ENCODE peak calls at places on chromosomes 5 and 9, in ten cellular contexts. One of them, this sample, is unnamed.
A peak's percentile ranks its signal among the peaks of the same experiment; 100 is the strongest.

GRCh38 chr5:122576266-122577016 is 198.4 kb upstream of the SNX2 start:
- DNase-seq in cardiac muscle cell: no peak
- DNase-seq in nephron progenitor cell: no peak
- DNase-seq in nucleus accumbens: no peak
- DNase-seq in DMS153: no peak
- DNase-seq in activated effector memory CD4-positive, alpha-beta T cell treated with anti-CD3 and anti-CD28 coated beads, Interleukin-2, amount 50 U/mL, for 16 hours: no peak
- DNase-seq in fibroblast of lung: no peak
- DNase-seq in HFF-Myc: no peak
- DNase-seq in kidney glomerular epithelial cell: no peak
- DNase-seq in ureter: no peak
- DNase-seq in this sample: no peak

GRCh38 chr9:98326402-98327248 is 71.2 kb upstream of the TBC1D2 start:
- DNase-seq in nephron progenitor cell: no peak
- DNase-seq in HFF-Myc: peak; percentile 46
- DNase-seq in activated effector memory CD4-positive, alpha-beta T cell treated with anti-CD3 and anti-CD28 coated beads, Interleukin-2, amount 50 U/mL, for 16 hours: no peak
- DNase-seq in kidney glomerular epithelial cell: no peak
- DNase-seq in fibroblast of lung: peak; percentile 86
- DNase-seq in cardiac muscle cell: no peak
- DNase-seq in ureter: no peak
- DNase-seq in DMS153: no peak
- DNase-seq in nucleus accumbens: no peak
- DNase-seq in this sample: no peak

GRCh38 chr9:18023332-18023731 is 444.5 kb downstream of the SH3GL2 start:
- DNase-seq in kidney glomerular epithelial cell: no peak
- DNase-seq in activated effector memory CD4-positive, alpha-beta T cell treated with anti-CD3 and anti-CD28 coated beads, Interleukin-2, amount 50 U/mL, for 16 hours: no peak
- DNase-seq in DMS153: no peak
- DNase-seq in fibroblast of lung: no peak
- DNase-seq in ureter: no peak
- DNase-seq in nephron progenitor cell: no peak
- DNase-seq in cardiac muscle cell: no peak
- DNase-seq in HFF-Myc: no peak
- DNase-seq in nucleus accumbens: no peak
- DNase-seq in this sample: no peak

GRCh38 chr9:33881635-33882034 is 64.7 kb downstream of the UBE2R2 start:
- DNase-seq in fibroblast of lung: no peak
- DNase-seq in HFF-Myc: no peak
- DNase-seq in nucleus accumbens: no peak
- DNase-seq in DMS153: no peak
- DNase-seq in nephron progenitor cell: no peak
- DNase-seq in cardiac muscle cell: no peak
- DNase-seq in ureter: no peak
- DNase-seq in kidney glomerular epithelial cell: peak; percentile 34
- DNase-seq in activated effector memory CD4-positive, alpha-beta T cell treated with anti-CD3 and anti-CD28 coated beads, Interleukin-2, amount 50 U/mL, for 16 hours: no peak
- DNase-seq in this sample: no peak

GRCh38 chr5:34891981-34892380 is 23.3 kb downstream of the RAD1 start:
- DNase-seq in HFF-Myc: peak; percentile 98
- DNase-seq in DMS153: no peak
- DNase-seq in activated effector memory CD4-positive, alpha-beta T cell treated with anti-CD3 and anti-CD28 coated beads, Interleukin-2, amount 50 U/mL, for 16 hours: no peak
- DNase-seq in kidney glomerular epithelial cell: no peak
- DNase-seq in nephron progenitor cell: no peak
- DNase-seq in fibroblast of lung: peak; percentile 66
- DNase-seq in cardiac muscle cell: no peak
- DNase-seq in ureter: no peak
- DNase-seq in nucleus accumbens: no peak
- DNase-seq in this sample: peak; percentile 69

GRCh38 chr9:118028225-118028624 is 324.0 kb downstream of the TLR4 start:
- DNase-seq in kidney glomerular epithelial cell: no peak
- DNase-seq in cardiac muscle cell: no peak
- DNase-seq in nephron progenitor cell: no peak
- DNase-seq in ureter: no peak
- DNase-seq in HFF-Myc: no peak
- DNase-seq in DMS153: no peak
- DNase-seq in activated effector memory CD4-positive, alpha-beta T cell treated with anti-CD3 and anti-CD28 coated beads, Interleukin-2, amount 50 U/mL, for 16 hours: no peak
- DNase-seq in nucleus accumbens: no peak
- DNase-seq in fibroblast of lung: no peak
- DNase-seq in this sample: no peak

GRCh38 chr9:137305060-137305787 is 3.2 kb upstream of the NRARP start:
- DNase-seq in nucleus accumbens: no peak
- DNase-seq in kidney glomerular epithelial cell: no peak
- DNase-seq in activated effector memory CD4-positive, alpha-beta T cell treated with anti-CD3 and anti-CD28 coated beads, Interleukin-2, amount 50 U/mL, for 16 hours: peak; percentile 84
- DNase-seq in DMS153: peak; percentile 77
- DNase-seq in nephron progenitor cell: peak; percentile 90
- DNase-seq in cardiac muscle cell: peak; percentile 59
- DNase-seq in HFF-Myc: no peak
- DNase-seq in fibroblast of lung: peak; percentile 31
- DNase-seq in ureter: peak; percentile 73
- DNase-seq in this sample: no peak

GRCh38 chr5:72523960-72524582 is 16.9 kb upstream of the ZNF366 start:
- DNase-seq in kidney glomerular epithelial cell: peak; percentile 62
- DNase-seq in HFF-Myc: peak; percentile 55
- DNase-seq in nucleus accumbens: no peak
- DNase-seq in nephron progenitor cell: no peak
- DNase-seq in cardiac muscle cell: peak; percentile 56
- DNase-seq in DMS153: no peak
- DNase-seq in fibroblast of lung: peak; percentile 92
- DNase-seq in ureter: no peak
- DNase-seq in activated effector memory CD4-positive, alpha-beta T cell treated with anti-CD3 and anti-CD28 coated beads, Interleukin-2, amount 50 U/mL, for 16 hours: no peak
- DNase-seq in this sample: no peak

GRCh38 chr9:70816316-70816715 is 305.1 kb downstream of the TRPM3 start:
- DNase-seq in nucleus accumbens: no peak
- DNase-seq in fibroblast of lung: no peak
- DNase-seq in cardiac muscle cell: no peak
- DNase-seq in activated effector memory CD4-positive, alpha-beta T cell treated with anti-CD3 and anti-CD28 coated beads, Interleukin-2, amount 50 U/mL, for 16 hours: no peak
- DNase-seq in nephron progenitor cell: no peak
- DNase-seq in ureter: no peak
- DNase-seq in DMS153: no peak
- DNase-seq in kidney glomerular epithelial cell: no peak
- DNase-seq in HFF-Myc: no peak
- DNase-seq in this sample: no peak

GRCh38 chr5:111453747-111454146 is 58.6 kb downstream of the STARD4 start:
- DNase-seq in ureter: no peak
- DNase-seq in HFF-Myc: no peak
- DNase-seq in kidney glomerular epithelial cell: peak; percentile 56
- DNase-seq in fibroblast of lung: peak; percentile 27
- DNase-seq in nucleus accumbens: no peak
- DNase-seq in cardiac muscle cell: no peak
- DNase-seq in activated effector memory CD4-positive, alpha-beta T cell treated with anti-CD3 and anti-CD28 coated beads, Interleukin-2, amount 50 U/mL, for 16 hours: no peak
- DNase-seq in DMS153: no peak
- DNase-seq in nephron progenitor cell: no peak
- DNase-seq in this sample: peak; percentile 26

GRCh38 chr9:14501366-14501765 is 187.4 kb upstream of the NFIB start:
- DNase-seq in nephron progenitor cell: no peak
- DNase-seq in HFF-Myc: no peak
- DNase-seq in DMS153: no peak
- DNase-seq in kidney glomerular epithelial cell: no peak
- DNase-seq in cardiac muscle cell: no peak
- DNase-seq in nucleus accumbens: no peak
- DNase-seq in ureter: no peak
- DNase-seq in activated effector memory CD4-positive, alpha-beta T cell treated with anti-CD3 and anti-CD28 coated beads, Interleukin-2, amount 50 U/mL, for 16 hours: no peak
- DNase-seq in fibroblast of lung: no peak
- DNase-seq in this sample: no peak

GRCh38 chr5:85017271-85017670 is 632.6 kb upstream of the EDIL3 start:
- DNase-seq in activated effector memory CD4-positive, alpha-beta T cell treated with anti-CD3 and anti-CD28 coated beads, Interleukin-2, amount 50 U/mL, for 16 hours: no peak
- DNase-seq in nucleus accumbens: no peak
- DNase-seq in DMS153: no peak
- DNase-seq in kidney glomerular epithelial cell: no peak
- DNase-seq in nephron progenitor cell: no peak
- DNase-seq in cardiac muscle cell: no peak
- DNase-seq in ureter: no peak
- DNase-seq in fibroblast of lung: peak; percentile 4
- DNase-seq in HFF-Myc: no peak
- DNase-seq in this sample: no peak

GRCh38 chr5:33420946-33421345 is 19.8 kb upstream of the TARS1 start:
- DNase-seq in ureter: no peak
- DNase-seq in kidney glomerular epithelial cell: no peak
- DNase-seq in DMS153: no peak
- DNase-seq in HFF-Myc: no peak
- DNase-seq in fibroblast of lung: no peak
- DNase-seq in activated effector memory CD4-positive, alpha-beta T cell treated with anti-CD3 and anti-CD28 coated beads, Interleukin-2, amount 50 U/mL, for 16 hours: no peak
- DNase-seq in cardiac muscle cell: no peak
- DNase-seq in nucleus accumbens: no peak
- DNase-seq in nephron progenitor cell: no peak
- DNase-seq in this sample: no peak

GRCh38 chr9:109030426-109030825 is 17.1 kb upstream of the CTNNAL1 start:
- DNase-seq in kidney glomerular epithelial cell: no peak
- DNase-seq in ureter: no peak
- DNase-seq in fibroblast of lung: no peak
- DNase-seq in nucleus accumbens: no peak
- DNase-seq in activated effector memory CD4-positive, alpha-beta T cell treated with anti-CD3 and anti-CD28 coated beads, Interleukin-2, amount 50 U/mL, for 16 hours: no peak
- DNase-seq in HFF-Myc: no peak
- DNase-seq in cardiac muscle cell: no peak
- DNase-seq in nephron progenitor cell: no peak
- DNase-seq in DMS153: no peak
- DNase-seq in this sample: no peak

GRCh38 chr5:118692811-118693342 is 295.5 kb downstream of the DTWD2 start:
- DNase-seq in fibroblast of lung: no peak
- DNase-seq in nephron progenitor cell: peak; percentile 49
- DNase-seq in kidney glomerular epithelial cell: no peak
- DNase-seq in ureter: no peak
- DNase-seq in nucleus accumbens: no peak
- DNase-seq in HFF-Myc: no peak
- DNase-seq in DMS153: no peak
- DNase-seq in activated effector memory CD4-positive, alpha-beta T cell treated with anti-CD3 and anti-CD28 coated beads, Interleukin-2, amount 50 U/mL, for 16 hours: no peak
- DNase-seq in cardiac muscle cell: peak; percentile 42
- DNase-seq in this sample: no peak

GRCh38 chr5:115267617-115268016 is 4.9 kb upstream of the PGGT1B start:
- DNase-seq in activated effector memory CD4-positive, alpha-beta T cell treated with anti-CD3 and anti-CD28 coated beads, Interleukin-2, amount 50 U/mL, for 16 hours: no peak
- DNase-seq in HFF-Myc: no peak
- DNase-seq in kidney glomerular epithelial cell: peak; percentile 53
- DNase-seq in cardiac muscle cell: no peak
- DNase-seq in fibroblast of lung: no peak
- DNase-seq in DMS153: no peak
- DNase-seq in ureter: no peak
- DNase-seq in nephron progenitor cell: no peak
- DNase-seq in nucleus accumbens: no peak
- DNase-seq in this sample: no peak

GRCh38 chr5:77972545-77973252 is 196.6 kb upstream of the TBCA start:
- DNase-seq in nucleus accumbens: peak; percentile 35
- DNase-seq in nephron progenitor cell: peak; percentile 46
- DNase-seq in DMS153: no peak
- DNase-seq in fibroblast of lung: no peak
- DNase-seq in activated effector memory CD4-positive, alpha-beta T cell treated with anti-CD3 and anti-CD28 coated beads, Interleukin-2, amount 50 U/mL, for 16 hours: no peak
- DNase-seq in kidney glomerular epithelial cell: no peak
- DNase-seq in cardiac muscle cell: peak; percentile 43
- DNase-seq in HFF-Myc: no peak
- DNase-seq in ureter: no peak
- DNase-seq in this sample: no peak

GRCh38 chr5:135458921-135459331 is 6.8 kb upstream of the TIFAB start:
- DNase-seq in cardiac muscle cell: no peak
- DNase-seq in nucleus accumbens: no peak
- DNase-seq in ureter: peak; percentile 87
- DNase-seq in HFF-Myc: no peak
- DNase-seq in fibroblast of lung: peak; percentile 67
- DNase-seq in nephron progenitor cell: no peak
- DNase-seq in DMS153: no peak
- DNase-seq in kidney glomerular epithelial cell: peak; percentile 5
- DNase-seq in activated effector memory CD4-positive, alpha-beta T cell treated with anti-CD3 and anti-CD28 coated beads, Interleukin-2, amount 50 U/mL, for 16 hours: peak; percentile 45
- DNase-seq in this sample: no peak

GRCh38 chr5:23208959-23209431 is 298.4 kb upstream of the PRDM9 start:
- DNase-seq in ureter: no peak
- DNase-seq in nucleus accumbens: no peak
- DNase-seq in kidney glomerular epithelial cell: peak; percentile 72
- DNase-seq in nephron progenitor cell: peak; percentile 23
- DNase-seq in cardiac muscle cell: peak; percentile 71
- DNase-seq in activated effector memory CD4-positive, alpha-beta T cell treated with anti-CD3 and anti-CD28 coated beads, Interleukin-2, amount 50 U/mL, for 16 hours: no peak
- DNase-seq in fibroblast of lung: peak; percentile 79
- DNase-seq in DMS153: peak; percentile 92
- DNase-seq in HFF-Myc: peak; percentile 0
- DNase-seq in this sample: no peak

GRCh38 chr5:80204808-80205614 is 50.8 kb downstream of the SERINC5 start:
- DNase-seq in DMS153: no peak
- DNase-seq in ureter: no peak
- DNase-seq in nucleus accumbens: peak; percentile 52
- DNase-seq in activated effector memory CD4-positive, alpha-beta T cell treated with anti-CD3 and anti-CD28 coated beads, Interleukin-2, amount 50 U/mL, for 16 hours: peak; percentile 22
- DNase-seq in HFF-Myc: no peak
- DNase-seq in kidney glomerular epithelial cell: no peak
- DNase-seq in fibroblast of lung: no peak
- DNase-seq in cardiac muscle cell: peak; percentile 58
- DNase-seq in nephron progenitor cell: no peak
- DNase-seq in this sample: no peak

GRCh38 chr9:133476531-133476930 is 2.4 kb downstream of the SLC2A6 start:
- DNase-seq in nucleus accumbens: no peak
- DNase-seq in kidney glomerular epithelial cell: no peak
- DNase-seq in nephron progenitor cell: no peak
- DNase-seq in cardiac muscle cell: no peak
- DNase-seq in DMS153: no peak
- DNase-seq in activated effector memory CD4-positive, alpha-beta T cell treated with anti-CD3 and anti-CD28 coated beads, Interleukin-2, amount 50 U/mL, for 16 hours: no peak
- DNase-seq in fibroblast of lung: peak; percentile 8
- DNase-seq in ureter: no peak
- DNase-seq in HFF-Myc: no peak
- DNase-seq in this sample: no peak

GRCh38 chr9:21502586-21502985 is 20.5 kb upstream of the IFNE start:
- DNase-seq in kidney glomerular epithelial cell: no peak
- DNase-seq in DMS153: no peak
- DNase-seq in activated effector memory CD4-positive, alpha-beta T cell treated with anti-CD3 and anti-CD28 coated beads, Interleukin-2, amount 50 U/mL, for 16 hours: no peak
- DNase-seq in nucleus accumbens: no peak
- DNase-seq in fibroblast of lung: no peak
- DNase-seq in HFF-Myc: no peak
- DNase-seq in cardiac muscle cell: no peak
- DNase-seq in nephron progenitor cell: no peak
- DNase-seq in ureter: no peak
- DNase-seq in this sample: no peak

GRCh38 chr5:172571413-172571812 is 69.7 kb upstream of the NEURL1B start:
- DNase-seq in kidney glomerular epithelial cell: no peak
- DNase-seq in fibroblast of lung: no peak
- DNase-seq in activated effector memory CD4-positive, alpha-beta T cell treated with anti-CD3 and anti-CD28 coated beads, Interleukin-2, amount 50 U/mL, for 16 hours: no peak
- DNase-seq in nephron progenitor cell: no peak
- DNase-seq in ureter: no peak
- DNase-seq in cardiac muscle cell: no peak
- DNase-seq in DMS153: no peak
- DNase-seq in nucleus accumbens: no peak
- DNase-seq in HFF-Myc: no peak
- DNase-seq in this sample: no peak

GRCh38 chr5:65623482-65623881 is 651 bp downstream of the TRIM23 start:
- DNase-seq in DMS153: no peak
- DNase-seq in nucleus accumbens: no peak
- DNase-seq in fibroblast of lung: peak; percentile 1
- DNase-seq in kidney glomerular epithelial cell: no peak
- DNase-seq in HFF-Myc: no peak
- DNase-seq in nephron progenitor cell: no peak
- DNase-seq in cardiac muscle cell: no peak
- DNase-seq in ureter: no peak
- DNase-seq in activated effector memory CD4-positive, alpha-beta T cell treated with anti-CD3 and anti-CD28 coated beads, Interleukin-2, amount 50 U/mL, for 16 hours: no peak
- DNase-seq in this sample: no peak

GRCh38 chr5:33282696-33283095 is 158.1 kb upstream of the TARS1 start:
- DNase-seq in ureter: no peak
- DNase-seq in kidney glomerular epithelial cell: no peak
- DNase-seq in nucleus accumbens: no peak
- DNase-seq in fibroblast of lung: no peak
- DNase-seq in activated effector memory CD4-positive, alpha-beta T cell treated with anti-CD3 and anti-CD28 coated beads, Interleukin-2, amount 50 U/mL, for 16 hours: no peak
- DNase-seq in nephron progenitor cell: no peak
- DNase-seq in HFF-Myc: no peak
- DNase-seq in DMS153: no peak
- DNase-seq in cardiac muscle cell: no peak
- DNase-seq in this sample: no peak

GRCh38 chr5:73506459-73506955 is 8.3 kb downstream of the BTF3 start:
- DNase-seq in nephron progenitor cell: no peak
- DNase-seq in cardiac muscle cell: no peak
- DNase-seq in fibroblast of lung: no peak
- DNase-seq in activated effector memory CD4-positive, alpha-beta T cell treated with anti-CD3 and anti-CD28 coated beads, Interleukin-2, amount 50 U/mL, for 16 hours: no peak
- DNase-seq in kidney glomerular epithelial cell: no peak
- DNase-seq in DMS153: no peak
- DNase-seq in ureter: no peak
- DNase-seq in nucleus accumbens: no peak
- DNase-seq in HFF-Myc: no peak
- DNase-seq in this sample: no peak

GRCh38 chr5:19927919-19928318 is 60.1 kb downstream of the CDH18 start:
- DNase-seq in HFF-Myc: no peak
- DNase-seq in activated effector memory CD4-positive, alpha-beta T cell treated with anti-CD3 and anti-CD28 coated beads, Interleukin-2, amount 50 U/mL, for 16 hours: no peak
- DNase-seq in ureter: no peak
- DNase-seq in nucleus accumbens: no peak
- DNase-seq in cardiac muscle cell: peak; percentile 3
- DNase-seq in DMS153: peak; percentile 86
- DNase-seq in nephron progenitor cell: no peak
- DNase-seq in kidney glomerular epithelial cell: no peak
- DNase-seq in fibroblast of lung: peak; percentile 12
- DNase-seq in this sample: no peak

GRCh38 chr5:97750576-97750975 is 567.5 kb upstream of the RIOK2 start:
- DNase-seq in fibroblast of lung: peak; percentile 5
- DNase-seq in DMS153: no peak
- DNase-seq in activated effector memory CD4-positive, alpha-beta T cell treated with anti-CD3 and anti-CD28 coated beads, Interleukin-2, amount 50 U/mL, for 16 hours: no peak
- DNase-seq in ureter: no peak
- DNase-seq in nephron progenitor cell: no peak
- DNase-seq in cardiac muscle cell: no peak
- DNase-seq in kidney glomerular epithelial cell: no peak
- DNase-seq in HFF-Myc: no peak
- DNase-seq in nucleus accumbens: no peak
- DNase-seq in this sample: no peak

This sample was measured in brain pericyte.